ENCODE peak calls at places on chromosomes 13 and 19, in six cellular contexts. N is Panc1, B is fibroblast of lung, O is PC-9, T is spleen, J is foreskin keratinocyte. G is an unnamed sample.

GRCh38 chr19:3154957-3155736 is 19.3 kb downstream of the GNA15 start:
- DNase-seq in N (no peak), B (peak), O (peak), T (peak), J (peak), G (peak)

GRCh38 chr19:32397736-32398135 is 7.8 kb upstream of the DPY19L3 start:
- DNase-seq in N (no peak), B (peak), O (no peak), T (no peak), J (peak), G (no peak)

GRCh38 chr19:12544401-12544876 is 6.8 kb downstream of the ZNF564 start:
- DNase-seq in N (no peak), B (peak), O (no peak), T (no peak), J (no peak), G (no peak)

GRCh38 chr19:10122066-10122465 is 2.4 kb upstream of the EIF3G start:
- DNase-seq in N (no peak), B (peak), O (no peak), T (no peak), J (no peak), G (no peak)

GRCh38 chr19:29966594-29967249 is 24.7 kb downstream of the URI1 start:
- DNase-seq in N (no peak), B (peak), O (no peak), T (no peak), J (no peak), G (no peak)

GRCh38 chr19:7872306-7873204 is 1.6 kb downstream of the PRR36 start:
- DNase-seq in N (no peak), B (no peak), O (no peak), T (no peak), J (no peak), G (no peak)

GRCh38 chr13:110309661-110310524 is 2.8 kb downstream of the COL4A2 start:
- DNase-seq in N (no peak), B (no peak), O (no peak), T (no peak), J (no peak), G (no peak)

GRCh38 chr13:34174671-34175145 is 356.8 kb downstream of the RFC3 start:
- DNase-seq in N (no peak), B (peak), O (no peak), T (no peak), J (no peak), G (no peak)

GRCh38 chr19:3146677-3147100 is 10.9 kb downstream of the GNA15 start:
- DNase-seq in N (peak), B (no peak), O (no peak), T (peak), J (no peak), G (no peak)

GRCh38 chr13:32031025-32031814 is at the start of gene FRY:
- DNase-seq in N (no peak), B (peak), O (peak), T (peak), J (no peak), G (peak)

GRCh38 chr13:106117035-106117434 is 418.4 kb downstream of the EFNB2 start:
- DNase-seq in N (no peak), B (peak), O (peak), T (no peak), J (no peak), G (no peak)

GRCh38 chr13:48782429-48782840 is 128.7 kb downstream of the CYSLTR2 start:
- DNase-seq in N (no peak), B (no peak), O (no peak), T (no peak), J (no peak), G (no peak)

GRCh38 chr13:105908581-105908980 is 626.9 kb downstream of the EFNB2 start:
- DNase-seq in N (no peak), B (peak), O (no peak), T (no peak), J (no peak), G (no peak)

GRCh38 chr13:24725379-24725778 is 38.6 kb upstream of the RNF17 start:
- DNase-seq in N (no peak), B (no peak), O (no peak), T (no peak), J (no peak), G (no peak)

GRCh38 chr13:24724714-24725113 is 39.3 kb upstream of the RNF17 start:
- DNase-seq in N (no peak), B (no peak), O (no peak), T (no peak), J (no peak), G (no peak)

GRCh38 chr13:24723206-24723605 is 40.8 kb upstream of the RNF17 start:
- DNase-seq in N (no peak), B (no peak), O (no peak), T (no peak), J (no peak), G (no peak)

DNA sequence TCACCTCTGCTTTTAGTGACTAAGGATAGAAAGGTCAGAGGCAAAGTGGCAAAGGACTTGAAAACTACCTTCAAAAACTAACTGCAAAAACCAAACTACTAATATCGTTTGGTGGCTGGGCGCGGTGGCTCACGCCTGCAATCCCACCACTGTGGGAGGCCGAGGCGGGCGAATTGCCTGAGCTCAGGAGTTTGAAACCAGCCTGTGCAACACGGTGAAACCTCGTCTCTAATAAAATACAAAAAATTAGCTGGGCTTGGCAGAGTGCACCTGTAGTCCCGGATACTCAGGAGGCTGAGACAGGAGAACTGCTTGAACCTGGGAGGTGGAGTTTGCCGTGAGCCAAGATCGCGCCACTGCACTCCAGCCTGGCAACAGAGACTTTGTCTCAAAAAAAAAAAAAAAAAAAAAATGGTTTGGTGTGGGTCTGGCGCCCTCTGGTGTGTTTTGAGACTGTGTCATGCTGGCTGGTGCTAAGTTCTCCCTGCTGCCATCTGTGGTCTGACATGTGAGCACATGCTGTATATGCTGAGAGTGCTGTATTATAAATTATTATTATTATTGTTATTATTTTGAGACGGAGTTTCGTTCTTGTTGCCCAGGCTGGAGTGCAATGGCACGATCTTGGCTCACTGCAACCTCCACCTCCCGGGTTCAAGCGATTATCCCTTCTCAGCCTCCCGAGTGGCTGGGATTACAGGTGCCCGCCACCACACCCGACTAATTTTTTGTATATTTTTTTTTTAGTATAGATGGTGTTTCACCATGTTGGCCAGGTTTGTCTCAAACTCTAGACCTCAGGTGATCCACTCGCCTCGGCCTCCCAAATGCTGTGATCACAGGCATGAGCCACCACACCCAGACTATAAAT is 36.0 kb upstream of the RNF17 start:
- DNase-seq in N (peak), B (peak), O (peak), T (no peak), J (peak), G (no peak)
- TF ChIP-seq CTCF in N (peak), B (peak), O (peak), T (peak), J (peak), G (peak)

DNA sequence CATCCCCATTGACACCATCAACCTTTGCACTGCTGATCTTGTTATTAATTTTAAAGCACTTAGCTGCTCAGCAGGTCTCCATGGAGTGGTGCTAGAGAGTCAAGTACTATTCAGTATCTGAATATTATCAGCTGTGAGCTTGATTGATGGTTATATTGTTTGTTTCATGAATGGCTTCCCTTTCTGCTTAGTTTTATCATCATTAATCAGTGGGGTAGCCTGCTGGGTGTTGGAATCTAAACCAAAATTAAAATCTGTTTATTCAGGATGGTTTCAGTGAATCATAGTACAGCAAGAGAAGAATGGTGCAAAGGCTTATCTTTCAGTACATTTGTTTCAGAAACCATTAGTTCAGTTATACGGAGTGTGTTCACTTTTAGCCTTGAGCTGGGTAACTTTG is 42.5 kb upstream of the SCEL start:
- DNase-seq in N (no peak), B (peak), O (peak), T (no peak), J (peak), G (no peak)
- TF ChIP-seq CTCF in N (peak), B (peak), O (peak), T (peak), J (peak), G (peak)

DNA sequence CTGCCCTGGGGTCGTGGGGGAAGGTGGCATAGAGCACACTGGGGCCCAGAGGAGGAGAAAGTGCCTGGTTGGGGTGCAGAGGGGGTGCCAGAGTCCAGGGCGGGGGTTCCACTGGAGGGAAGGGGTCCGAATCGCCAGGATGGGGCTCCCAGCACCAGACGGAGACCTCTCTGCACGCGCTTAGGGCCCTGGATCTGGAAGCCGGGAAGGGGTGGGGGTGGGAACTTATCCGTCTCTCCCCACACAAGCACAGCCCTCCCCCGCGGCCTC is 2.8 kb downstream of the MIDN start:
- DNase-seq in N (no peak), B (peak), O (peak), T (no peak), J (peak), G (no peak)
- TF ChIP-seq CTCF in N (no peak), B (no peak), O (no peak), T (no peak), J (no peak), G (no peak)

GRCh38 chr13:64052526-64052925 is 2636.9 kb upstream of the PCDH20 start:
- DNase-seq in N (no peak), B (no peak), O (no peak), T (no peak), J (no peak), G (no peak)
- TF ChIP-seq CTCF in N (no peak), B (no peak), O (no peak), T (no peak), J (no peak), G (no peak)

DNA sequence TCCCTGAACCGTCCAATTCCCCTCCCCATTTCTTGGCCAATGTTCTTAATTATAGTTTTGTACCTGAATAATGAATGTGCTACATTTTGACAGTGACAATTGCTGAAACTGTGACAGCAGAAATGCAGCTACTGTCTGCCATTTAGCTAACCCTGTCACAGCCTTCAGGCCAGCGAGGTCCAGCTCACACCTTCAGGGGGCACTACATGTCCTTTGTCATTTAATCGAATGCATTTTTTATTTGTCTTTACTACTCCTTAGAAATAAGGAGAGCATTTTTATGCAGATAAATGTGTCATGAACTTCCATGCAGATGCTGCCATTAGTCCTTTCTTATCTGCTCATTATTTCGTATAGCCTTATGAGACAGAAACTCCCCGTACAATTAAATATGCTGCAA is 159.9 kb downstream of the MZT1 start:
- DNase-seq in N (no peak), B (no peak), O (no peak), T (no peak), J (no peak), G (no peak)
- TF ChIP-seq CTCF in N (peak), B (no peak), O (no peak), T (no peak), J (peak), G (no peak)

DNA sequence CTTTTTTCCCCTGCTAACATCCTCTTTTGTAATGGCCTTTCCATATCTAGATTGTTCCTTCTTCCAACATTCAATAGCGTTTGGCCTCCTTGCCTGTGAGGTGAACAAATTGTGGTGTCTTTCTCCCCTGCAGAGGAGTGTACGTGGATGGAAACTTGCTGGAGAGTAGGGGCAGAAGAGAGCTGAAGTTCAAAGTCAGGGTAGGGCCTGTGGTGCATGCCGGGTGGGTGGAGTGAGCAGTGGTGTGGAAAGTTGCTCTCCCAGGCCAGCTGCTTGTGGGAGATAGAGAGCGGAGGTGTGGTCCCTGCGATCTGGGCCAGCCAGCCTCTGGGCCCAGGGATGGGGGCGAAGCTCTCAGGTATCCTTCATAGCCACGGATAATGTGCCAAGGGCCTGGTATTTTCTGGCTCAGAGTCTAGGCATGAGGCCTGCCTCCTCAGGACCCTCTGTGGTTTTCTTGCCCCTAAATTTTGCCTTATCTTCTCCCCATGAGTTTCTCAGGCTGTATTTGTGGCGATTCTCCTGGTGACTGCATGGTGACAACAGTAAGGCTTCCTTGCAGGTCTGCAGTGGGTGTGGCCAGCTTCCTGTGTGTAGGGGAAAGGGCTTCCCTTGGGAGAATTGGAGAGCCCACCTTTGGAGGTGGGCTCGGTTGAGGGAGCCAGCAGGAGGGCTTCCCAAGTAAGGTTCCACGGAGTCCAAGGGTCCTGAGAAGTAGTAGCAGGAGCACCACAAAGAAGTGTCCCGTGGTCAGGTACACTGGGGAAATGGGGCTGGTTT is 6.7 kb downstream of the RGCC start:
- DNase-seq in N (no peak), B (no peak), O (no peak), T (peak), J (no peak), G (peak)
- TF ChIP-seq CTCF in N (no peak), B (no peak), O (no peak), T (no peak), J (no peak), G (no peak)

GRCh38 chr19:1753730-1754442 is 580 bp downstream of the ONECUT3 start:
- DNase-seq in N (no peak), B (no peak), O (no peak), T (no peak), J (no peak), G (no peak)

GRCh38 chr19:1756705-1757445 is 3.6 kb downstream of the ONECUT3 start:
- DNase-seq in N (no peak), B (no peak), O (no peak), T (no peak), J (no peak), G (no peak)

GRCh38 chr19:1756264-1756663 is 3.0 kb downstream of the ONECUT3 start:
- DNase-seq in N (no peak), B (no peak), O (no peak), T (no peak), J (no peak), G (no peak)

GRCh38 chr19:1754651-1755466 is 1.6 kb downstream of the ONECUT3 start:
- DNase-seq in N (no peak), B (peak), O (no peak), T (no peak), J (peak), G (peak)

GRCh38 chr19:1755467-1756155 is 2.3 kb downstream of the ONECUT3 start:
- DNase-seq in N (no peak), B (no peak), O (no peak), T (no peak), J (no peak), G (peak)
- TF ChIP-seq CTCF in N (no peak), B (no peak), O (no peak), T (no peak), J (no peak), G (no peak)

GRCh38 chr13:53368948-53369347 is 340.3 kb downstream of the OLFM4 start:
- DNase-seq in N (no peak), B (no peak), O (no peak), T (no peak), J (no peak), G (no peak)
- TF ChIP-seq CTCF in N (no peak), B (no peak), O (no peak), T (no peak), J (no peak), G (no peak)

G was measured in kidney.